ENCODE peak calls at places on chromosome 1, in five cellular contexts. One of them, this sample, is unnamed.

GRCh38 chr1:111739222-111739983 is at the start of gene INKA2:
- DNase-seq in fibroblast of lung: peak
- DNase-seq in K562: peak
- DNase-seq in keratinocyte: peak
- DNase-seq in neural progenitor cell: peak
- DNase-seq in this sample: peak

GRCh38 chr1:240854367-240854766 is 242.4 kb upstream of the GREM2 start:
- DNase-seq in K562: no peak
- DNase-seq in fibroblast of lung: no peak
- DNase-seq in keratinocyte: no peak
- DNase-seq in neural progenitor cell: no peak
- DNase-seq in this sample: no peak

GRCh38 chr1:110094931-110095654 is 17.1 kb upstream of the UBL4B start:
- DNase-seq in K562: no peak
- DNase-seq in neural progenitor cell: no peak
- DNase-seq in keratinocyte: no peak
- DNase-seq in fibroblast of lung: no peak
- DNase-seq in this sample: no peak

GRCh38 chr1:26827205-26827604 is 717 bp downstream of the ZDHHC18 start:
- DNase-seq in neural progenitor cell: no peak
- DNase-seq in fibroblast of lung: no peak
- DNase-seq in K562: no peak
- DNase-seq in keratinocyte: no peak
- DNase-seq in this sample: peak

GRCh38 chr1:86517336-86517735 is 29.5 kb upstream of the CLCA4 start:
- DNase-seq in neural progenitor cell: no peak
- DNase-seq in keratinocyte: peak
- DNase-seq in fibroblast of lung: no peak
- DNase-seq in K562: no peak
- DNase-seq in this sample: no peak

GRCh38 chr1:44401256-44402228 is 3.5 kb upstream of the RNF220 start:
- DNase-seq in K562: no peak
- DNase-seq in fibroblast of lung: no peak
- DNase-seq in keratinocyte: no peak
- DNase-seq in neural progenitor cell: no peak
- DNase-seq in this sample: no peak

GRCh38 chr1:19206947-19207346 is 3.1 kb downstream of the UBR4 start:
- DNase-seq in fibroblast of lung: no peak
- DNase-seq in keratinocyte: no peak
- DNase-seq in neural progenitor cell: no peak
- DNase-seq in K562: peak
- DNase-seq in this sample: no peak

GRCh38 chr1:41440321-41441090 is 44.0 kb downstream of the EDN2 start:
- DNase-seq in keratinocyte: no peak
- DNase-seq in K562: no peak
- DNase-seq in fibroblast of lung: no peak
- DNase-seq in neural progenitor cell: no peak
- DNase-seq in this sample: no peak

GRCh38 chr1:228996286-228996685 is 261.0 kb downstream of the RHOU start:
- DNase-seq in neural progenitor cell: no peak
- DNase-seq in fibroblast of lung: no peak
- DNase-seq in keratinocyte: no peak
- DNase-seq in K562: no peak
- DNase-seq in this sample: no peak

GRCh38 chr1:158046726-158047510 is 53.5 kb downstream of the KIRREL1 start:
- DNase-seq in fibroblast of lung: no peak
- DNase-seq in K562: no peak
- DNase-seq in neural progenitor cell: no peak
- DNase-seq in keratinocyte: no peak
- DNase-seq in this sample: no peak

GRCh38 chr1:26959722-26960624 is at the start of gene KDF1:
- DNase-seq in K562: peak
- DNase-seq in neural progenitor cell: peak
- DNase-seq in keratinocyte: peak
- DNase-seq in fibroblast of lung: no peak
- DNase-seq in this sample: peak

GRCh38 chr1:29543586-29543985 is 307.3 kb downstream of the PTPRU start:
- DNase-seq in neural progenitor cell: no peak
- DNase-seq in keratinocyte: no peak
- DNase-seq in K562: no peak
- DNase-seq in fibroblast of lung: no peak
- DNase-seq in this sample: no peak

GRCh38 chr1:161805399-161806197 is 39.5 kb downstream of the ATF6 start:
- DNase-seq in neural progenitor cell: no peak
- DNase-seq in keratinocyte: no peak
- DNase-seq in fibroblast of lung: no peak
- DNase-seq in K562: no peak
- DNase-seq in this sample: no peak

GRCh38 chr1:228647523-228648444 is 87.5 kb upstream of the RHOU start:
- DNase-seq in fibroblast of lung: peak
- DNase-seq in K562: peak
- DNase-seq in keratinocyte: peak
- DNase-seq in neural progenitor cell: peak
- DNase-seq in this sample: peak

GRCh38 chr1:12339861-12340557 is 110.2 kb downstream of the VPS13D start:
- DNase-seq in neural progenitor cell: no peak
- DNase-seq in keratinocyte: no peak
- DNase-seq in fibroblast of lung: no peak
- DNase-seq in K562: no peak
- DNase-seq in this sample: no peak

GRCh38 chr1:26723013-26723991 is 27.5 kb downstream of the ARID1A start:
- DNase-seq in K562: peak
- DNase-seq in neural progenitor cell: peak
- DNase-seq in keratinocyte: peak
- DNase-seq in fibroblast of lung: peak
- DNase-seq in this sample: peak

GRCh38 chr1:154729031-154729442 is 121.1 kb upstream of the ADAR start:
- DNase-seq in keratinocyte: no peak
- DNase-seq in K562: peak
- DNase-seq in fibroblast of lung: no peak
- DNase-seq in neural progenitor cell: no peak
- DNase-seq in this sample: no peak

GRCh38 chr1:184513421-184513820 is 126.6 kb downstream of the C1orf21 start:
- DNase-seq in neural progenitor cell: no peak
- DNase-seq in keratinocyte: no peak
- DNase-seq in K562: no peak
- DNase-seq in fibroblast of lung: no peak
- DNase-seq in this sample: no peak

GRCh38 chr1:60949154-60949825 is 133.1 kb upstream of the NFIA start:
- DNase-seq in keratinocyte: no peak
- DNase-seq in fibroblast of lung: no peak
- DNase-seq in K562: no peak
- DNase-seq in neural progenitor cell: no peak
- DNase-seq in this sample: no peak

DNA sequence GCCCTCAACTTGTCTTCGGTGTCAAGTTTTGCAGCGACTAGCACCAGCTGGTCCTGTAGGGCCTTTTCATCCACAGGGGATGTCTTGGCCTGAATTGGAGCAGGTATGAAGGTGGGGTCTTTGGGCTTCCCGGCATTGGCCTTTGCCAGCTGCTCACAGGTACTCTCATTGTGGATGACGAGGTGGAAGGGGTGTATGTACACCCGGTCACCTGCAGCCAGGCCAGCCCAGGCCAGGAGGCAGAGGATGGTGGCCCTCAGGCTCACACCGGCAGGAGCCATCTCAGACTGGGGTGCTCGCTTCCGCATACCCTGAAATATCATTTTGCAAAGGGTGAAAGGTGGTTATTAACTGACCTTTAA is 3.4 kb downstream of the AGT start:
- DNase-seq in keratinocyte: no peak
- DNase-seq in K562: no peak
- DNase-seq in neural progenitor cell: no peak
- DNase-seq in fibroblast of lung: no peak
- DNase-seq in this sample: no peak
- H3K9ac ChIP-seq in keratinocyte: no peak
- H3K9ac ChIP-seq in K562: no peak
- H3K9ac ChIP-seq in neural progenitor cell: no peak
- H3K9ac ChIP-seq in fibroblast of lung: no peak
- H3K9ac ChIP-seq in this sample: no peak

DNA sequence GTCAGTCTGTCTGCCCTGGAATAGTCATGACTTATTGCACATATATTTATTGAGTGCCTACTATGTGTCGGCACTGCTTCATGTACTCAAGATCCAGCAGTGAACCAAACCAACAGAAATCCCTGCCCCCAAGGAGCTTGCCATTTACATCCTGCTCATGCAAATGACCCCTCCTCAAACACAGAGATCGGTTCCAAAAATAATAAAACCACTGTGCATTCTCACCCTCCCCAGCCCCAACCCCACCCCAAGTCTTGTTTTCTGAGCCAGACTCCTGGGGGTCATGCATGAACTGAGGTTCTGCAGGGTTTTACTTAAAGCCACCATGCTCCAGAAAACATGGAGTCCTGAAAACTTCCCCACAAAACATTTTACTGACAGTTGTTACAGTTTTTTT is 61.9 kb downstream of the KIAA0040 start:
- DNase-seq in keratinocyte: no peak
- DNase-seq in neural progenitor cell: no peak
- DNase-seq in K562: no peak
- DNase-seq in fibroblast of lung: no peak
- DNase-seq in this sample: no peak
- H3K9ac ChIP-seq in keratinocyte: no peak
- H3K9ac ChIP-seq in neural progenitor cell: no peak
- H3K9ac ChIP-seq in K562: no peak
- H3K9ac ChIP-seq in fibroblast of lung: no peak
- H3K9ac ChIP-seq in this sample: no peak

GRCh38 chr1:183074215-183074614 is 51.0 kb downstream of the LAMC1 start:
- DNase-seq in keratinocyte: no peak
- DNase-seq in fibroblast of lung: no peak
- DNase-seq in neural progenitor cell: no peak
- DNase-seq in K562: no peak
- DNase-seq in this sample: no peak

GRCh38 chr1:183069562-183070216 is 46.5 kb downstream of the LAMC1 start:
- DNase-seq in neural progenitor cell: no peak
- DNase-seq in K562: no peak
- DNase-seq in fibroblast of lung: no peak
- DNase-seq in keratinocyte: no peak
- DNase-seq in this sample: no peak

GRCh38 chr1:183070234-183070922 is 47.2 kb downstream of the LAMC1 start:
- DNase-seq in fibroblast of lung: no peak
- DNase-seq in neural progenitor cell: no peak
- DNase-seq in K562: no peak
- DNase-seq in keratinocyte: no peak
- DNase-seq in this sample: no peak

GRCh38 chr1:183073320-183073719 is 50.1 kb downstream of the LAMC1 start:
- DNase-seq in fibroblast of lung: no peak
- DNase-seq in neural progenitor cell: no peak
- DNase-seq in K562: no peak
- DNase-seq in keratinocyte: no peak
- DNase-seq in this sample: no peak

DNA sequence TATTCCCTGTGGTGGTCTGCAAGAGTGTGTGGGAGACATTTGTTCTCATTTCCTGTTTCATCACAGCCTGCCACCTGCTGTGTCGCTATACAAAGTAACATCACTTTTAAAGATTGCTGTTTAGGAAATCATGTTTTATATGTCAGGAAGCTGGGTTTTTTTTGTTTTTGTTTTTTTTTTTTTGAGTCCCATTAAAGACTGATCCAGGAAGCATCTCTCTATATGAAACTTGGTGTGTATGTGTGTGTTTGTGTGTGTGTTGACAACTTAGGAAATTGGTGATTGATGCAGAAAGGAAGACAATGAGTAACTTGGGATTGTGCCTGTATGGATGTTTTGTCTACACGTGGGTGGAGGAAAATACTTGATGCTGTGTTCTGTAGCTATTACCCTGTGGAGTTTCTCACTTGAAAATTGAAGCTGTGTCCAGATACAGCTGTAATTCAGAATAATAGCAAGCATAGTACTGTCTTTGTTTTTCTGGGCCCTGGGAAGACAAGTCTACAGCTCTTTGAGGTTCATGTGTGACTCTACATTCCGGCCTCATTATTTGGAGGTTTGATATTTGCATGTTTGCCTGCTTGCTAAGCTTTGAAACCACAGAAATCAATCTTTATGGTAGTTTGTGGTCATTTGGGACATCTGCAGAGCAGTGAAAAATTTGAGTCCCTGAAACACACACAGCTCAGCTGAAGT is 47.9 kb downstream of the LAMC1 start:
- DNase-seq in fibroblast of lung: peak
- DNase-seq in keratinocyte: no peak
- DNase-seq in neural progenitor cell: no peak
- DNase-seq in K562: no peak
- DNase-seq in this sample: no peak
- H3K9ac ChIP-seq in fibroblast of lung: no peak
- H3K9ac ChIP-seq in keratinocyte: no peak
- H3K9ac ChIP-seq in neural progenitor cell: no peak
- H3K9ac ChIP-seq in K562: no peak
- H3K9ac ChIP-seq in this sample: no peak

DNA sequence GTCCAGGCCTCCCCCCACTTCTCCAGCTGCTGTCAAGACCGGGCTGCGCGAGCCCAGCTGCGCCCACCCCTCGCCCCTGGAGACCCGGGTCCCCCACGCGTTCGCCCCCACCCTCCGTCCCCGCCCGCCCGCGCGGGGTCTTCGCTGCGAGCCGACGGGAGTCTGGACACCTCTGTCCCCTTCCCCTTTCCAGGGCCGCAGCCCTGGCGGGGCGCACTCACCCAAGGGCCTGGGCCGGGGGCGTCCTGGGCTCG is 197 bp downstream of the RAP1GAP start:
- DNase-seq in keratinocyte: no peak
- DNase-seq in neural progenitor cell: peak
- DNase-seq in K562: no peak
- DNase-seq in fibroblast of lung: no peak
- DNase-seq in this sample: no peak
- H3K9ac ChIP-seq in keratinocyte: no peak
- H3K9ac ChIP-seq in neural progenitor cell: no peak
- H3K9ac ChIP-seq in K562: peak
- H3K9ac ChIP-seq in fibroblast of lung: no peak
- H3K9ac ChIP-seq in this sample: no peak